ENCODE peak calls at places on chromosomes 2 and 18, in five cellular contexts. U is tibial artery, I is ovary, O is GM06990, W is psoas muscle. F is an unnamed sample.

GRCh38 chr2:47629501-47630460 is 153.2 kb upstream of the MSH6 start:
- DNase-seq in O (no peak), I (no peak), U (no peak), W (no peak), F (no peak)

GRCh38 chr2:38515155-38516074 is 87.3 kb downstream of the HNRNPLL start:
- DNase-seq in I (peak; percentile 88), O (no peak), W (peak; percentile 64), U (no peak), F (no peak)

GRCh38 chr2:107197601-107198000 is 311.6 kb upstream of the ST6GAL2 start:
- DNase-seq in I (no peak), U (no peak), O (no peak), W (no peak), F (no peak)

GRCh38 chr2:70248810-70249438 is 496 bp upstream of the TIA1 start:
- DNase-seq in O (no peak), I (peak; percentile 94), U (peak; percentile 92), W (peak; percentile 87), F (no peak)

GRCh38 chr2:43029186-43029585 is 197.2 kb downstream of the ZFP36L2 start:
- DNase-seq in O (no peak), I (no peak), W (no peak), U (peak; percentile 35), F (no peak)

GRCh38 chr2:460861-461260 is 173.0 kb upstream of the ALKAL2 start:
- DNase-seq in I (no peak), U (no peak), W (no peak), O (peak; percentile 41), F (no peak)

GRCh38 chr2:201618744-201619654 is 24.3 kb downstream of the TMEM237 start:
- DNase-seq in U (peak; percentile 83), O (no peak), I (peak; percentile 86), W (peak; percentile 79), F (no peak)

GRCh38 chr2:213007290-213007838 is 144.0 kb downstream of the IKZF2 start:
- DNase-seq in U (no peak), W (no peak), O (no peak), I (no peak), F (no peak)

GRCh38 chr2:177693658-177694334 is 301.2 kb downstream of the AGPS start:
- DNase-seq in U (no peak), W (no peak), O (no peak), I (no peak), F (no peak)

GRCh38 chr2:19711470-19712372 is 190.1 kb downstream of the TTC32 start:
- DNase-seq in I (no peak), W (no peak), O (no peak), U (no peak), F (peak; percentile 89)

GRCh38 chr2:72089028-72089427 is 58.6 kb downstream of the CYP26B1 start:
- DNase-seq in W (no peak), I (no peak), O (no peak), U (no peak), F (no peak)

GRCh38 chr2:55048514-55048924 is 1.7 kb downstream of the RTN4 start:
- DNase-seq in O (no peak), I (peak; percentile 29), W (no peak), U (no peak), F (no peak)

GRCh38 chr2:183575481-183575880 is 451.2 kb downstream of the NUP35 start:
- DNase-seq in U (no peak), O (no peak), W (no peak), I (no peak), F (no peak)

GRCh38 chr18:74840492-74841167 is 243.0 kb downstream of the ZNF407 start:
- DNase-seq in U (no peak), I (no peak), W (no peak), O (no peak), F (peak; percentile 39)

DNA sequence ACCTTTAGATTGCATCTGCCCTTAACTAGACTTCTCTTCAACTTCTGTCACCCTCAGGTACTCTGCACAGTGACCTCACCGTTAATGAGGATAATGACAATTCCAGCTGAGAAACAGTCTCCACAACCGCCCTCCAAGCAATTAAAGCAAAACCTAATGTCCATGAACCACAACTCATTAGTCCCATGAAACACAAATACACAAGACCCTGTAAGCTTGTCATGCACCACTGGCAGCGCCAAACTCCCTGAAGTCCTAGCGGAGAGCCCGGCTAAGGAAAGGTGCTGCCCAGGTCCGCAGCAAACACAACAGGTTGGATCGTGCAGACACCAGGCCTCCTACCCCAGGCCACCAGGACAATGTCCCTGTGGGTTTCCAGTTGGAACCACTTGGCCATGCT is 7.4 kb downstream of the SMAD7 start:
- DNase-seq in U (no peak), I (no peak), O (no peak), W (no peak), F (no peak)
- H3K4me3 ChIP-seq in U (peak overlapping the region; percentile 98), I (no peak overlapping the region), O (no peak overlapping the region), W (peak overlapping the region; percentile 79), F (no peak overlapping the region)

DNA sequence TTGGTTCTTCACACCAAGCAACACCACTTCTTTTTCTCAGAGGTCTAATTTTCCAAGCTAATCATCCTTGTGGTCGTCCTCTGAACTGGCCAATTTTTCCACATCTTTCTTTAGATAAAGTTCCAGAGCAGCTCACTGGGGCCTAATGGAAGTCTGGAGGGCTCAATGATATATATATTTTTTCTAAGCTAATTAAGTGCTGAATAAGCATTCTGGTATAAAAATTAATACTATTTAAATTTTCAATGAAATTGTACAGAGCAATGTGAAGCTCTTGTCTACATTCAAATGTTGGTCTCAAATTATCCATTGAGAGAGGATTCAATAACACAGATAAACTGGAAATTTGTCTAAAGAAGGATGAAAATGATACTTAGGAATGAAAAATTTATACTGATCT is 866.6 kb downstream of the ERBB4 start:
- DNase-seq in W (no peak), U (no peak), O (no peak), I (no peak), F (no peak)
- H3K4me3 ChIP-seq in W (no peak overlapping the region), U (no peak overlapping the region), O (no peak overlapping the region), I (no peak overlapping the region), F (no peak overlapping the region)

DNA sequence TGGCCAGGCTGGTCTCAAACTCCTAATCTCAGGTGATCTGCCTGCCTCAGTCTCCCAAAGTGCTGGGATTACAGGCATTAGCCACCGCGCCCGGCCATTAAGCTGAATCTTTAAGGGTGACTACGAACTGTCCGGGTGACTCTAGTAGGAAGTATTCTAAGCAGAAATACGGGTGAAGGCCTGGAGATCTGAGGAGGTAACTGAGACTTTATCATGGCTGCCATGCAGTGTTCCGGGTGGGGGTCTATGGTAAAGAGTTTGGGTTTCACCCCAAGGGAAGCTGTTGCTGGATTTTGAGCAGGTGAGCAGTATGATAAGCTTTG is 20.1 kb upstream of the ROCK2 start:
- DNase-seq in I (no peak), O (no peak), U (no peak), W (no peak), F (no peak)
- H3K4me3 ChIP-seq in I (no peak overlapping the region), O (no peak overlapping the region), U (no peak overlapping the region), W (no peak overlapping the region), F (no peak overlapping the region)

GRCh38 chr18:526681-527080 is 26.2 kb upstream of the COLEC12 start:
- DNase-seq in U (no peak), I (no peak), O (no peak), W (no peak), F (no peak)
- H3K4me3 ChIP-seq in U (no peak overlapping the region), I (no peak overlapping the region), O (no peak overlapping the region), W (no peak overlapping the region), F (no peak overlapping the region)

GRCh38 chr2:46303233-46303632 is 6.0 kb downstream of the EPAS1 start:
- DNase-seq in W (no peak), O (no peak), U (no peak), I (no peak), F (no peak)
- H3K4me3 ChIP-seq in W (no peak overlapping the region), O (no peak overlapping the region), U (no peak overlapping the region), I (no peak overlapping the region), F (no peak overlapping the region)

F was measured in skeletal muscle cell.